ENCODE peak calls at places on chromosome 9, in eight cellular contexts. O is AG04450, T is cardiac muscle cell, C is dorsolateral prefrontal cortex, J is fibroblast of the conjunctiva, N is kidney tubule cell, K is left kidney, R is NCI-H2081. P is an unnamed sample.

GRCh38 chr9:124450241-124450924 is at the start of gene ADGRD2:
- DNase-seq in O (no peak), T (peak), C (no peak), J (no peak), N (peak), K (peak), R (peak), P (no peak)

GRCh38 chr9:116855881-116856662 is 169.0 kb downstream of the TRIM32 start:
- DNase-seq in O (no peak), T (peak), C (peak), J (no peak), N (peak), K (no peak), R (no peak), P (no peak)

GRCh38 chr9:90894956-90895687 is 93.5 kb downstream of the SYK start:
- DNase-seq in O (no peak), T (no peak), C (no peak), J (no peak), N (no peak), K (peak), R (no peak), P (no peak)

GRCh38 chr9:2150338-2150737 is 135.2 kb downstream of the SMARCA2 start:
- DNase-seq in O (no peak), T (no peak), C (no peak), J (no peak), N (no peak), K (no peak), R (no peak), P (no peak)

GRCh38 chr9:93154293-93154903 is 20.3 kb upstream of the NINJ1 start:
- DNase-seq in O (no peak), T (peak), C (peak), J (no peak), N (peak), K (peak), R (no peak), P (no peak)

GRCh38 chr9:38689678-38690077 is 30.3 kb downstream of the FAM240B start:
- DNase-seq in O (no peak), T (peak), C (no peak), J (no peak), N (no peak), K (peak), R (peak), P (no peak)

GRCh38 chr9:17134396-17134842 is 421 bp upstream of the CNTLN start:
- DNase-seq in O (no peak), T (peak), C (no peak), J (no peak), N (no peak), K (no peak), R (no peak), P (no peak)

GRCh38 chr9:96135071-96135825 is 166.7 kb downstream of the HSD17B3 start:
- DNase-seq in O (peak), T (peak), C (no peak), J (peak), N (no peak), K (no peak), R (no peak), P (no peak)

GRCh38 chr9:87678650-87679355 is 47.1 kb upstream of the CTSL start:
- DNase-seq in O (peak), T (peak), C (no peak), J (peak), N (peak), K (peak), R (peak), P (peak)

GRCh38 chr9:113541019-113541900 is 77.7 kb downstream of the RGS3 start:
- DNase-seq in O (no peak), T (peak), C (no peak), J (peak), N (peak), K (peak), R (no peak), P (no peak)

GRCh38 chr9:92726971-92727715 is 37.5 kb downstream of the BICD2 start:
- DNase-seq in O (no peak), T (peak), C (no peak), J (no peak), N (no peak), K (no peak), R (no peak), P (peak)

GRCh38 chr9:102237520-102237919 is 499.1 kb upstream of the GRIN3A start:
- DNase-seq in O (no peak), T (no peak), C (no peak), J (no peak), N (no peak), K (peak), R (no peak), P (no peak)